ENCODE peak calls at places on chromosomes 5 and 9, in eight cellular contexts. R, G, W, S, T, B, D and I are unnamed samples. For H3K4me1, the result is how much of the 10 kb centered on the place peaks cover.

GRCh38 chr9:134056483-134057310 is 11.1 kb downstream of the BRD3 start:
- DNase-seq in T (no peak), D (no peak), W (peak), R (no peak), S (no peak), G (peak), B (no peak), I (no peak)

GRCh38 chr5:173940269-173940668 is 48.7 kb upstream of the C5orf47 start:
- DNase-seq in W (no peak), R (peak), B (no peak), S (no peak), T (no peak), D (no peak), G (no peak), I (no peak)

GRCh38 chr5:156497816-156498215 is 170.9 kb downstream of the SGCD start:
- DNase-seq in T (no peak), W (no peak), B (no peak), D (no peak), G (no peak), R (no peak), S (no peak), I (no peak)

GRCh38 chr5:129382921-129383672 is 77.0 kb upstream of the ADAMTS19 start:
- DNase-seq in T (no peak), S (no peak), G (no peak), B (no peak), D (no peak), W (no peak), R (peak), I (no peak)

GRCh38 chr5:156824241-156824640 is 25.9 kb upstream of the PPP1R2B start:
- DNase-seq in G (no peak), B (no peak), R (no peak), T (no peak), S (no peak), W (no peak), D (no peak), I (no peak)

GRCh38 chr5:124812771-124813358 is 66.4 kb upstream of the ZNF608 start:
- DNase-seq in W (no peak), D (no peak), S (no peak), T (no peak), B (no peak), G (no peak), R (no peak), I (no peak)

GRCh38 chr5:97229688-97230285 is 46.7 kb upstream of the RIOK2 start:
- DNase-seq in D (no peak), T (no peak), R (no peak), B (no peak), S (no peak), G (no peak), W (no peak), I (no peak)

GRCh38 chr5:86979801-86980510 is 287.7 kb upstream of the RASA1 start:
- DNase-seq in S (no peak), B (no peak), R (peak), T (no peak), W (no peak), D (no peak), G (no peak), I (no peak)

GRCh38 chr9:120942186-120943001 is 15.8 kb upstream of the TRAF1 start:
- DNase-seq in G (no peak), B (no peak), W (no peak), D (no peak), T (no peak), R (no peak), S (no peak), I (no peak)

GRCh38 chr9:81893929-81894328 is 34.3 kb upstream of the SPATA31D4 start:
- DNase-seq in S (no peak), D (no peak), W (no peak), G (no peak), B (no peak), R (peak), T (no peak), I (no peak)

GRCh38 chr5:74127377-74128338 is 501.7 kb downstream of the ARHGEF28 start:
- DNase-seq in D (no peak), W (no peak), R (no peak), B (no peak), G (no peak), T (no peak), S (no peak), I (no peak)

GRCh38 chr9:116337015-116337414 is 183.4 kb downstream of the PAPPA start:
- DNase-seq in S (no peak), G (no peak), D (no peak), T (no peak), W (no peak), B (no peak), R (peak), I (no peak)

GRCh38 chr5:166433679-166434078 is 1857.8 kb upstream of the WWC1 start:
- DNase-seq in B (no peak), D (no peak), T (no peak), G (no peak), W (no peak), R (no peak), S (no peak), I (no peak)

GRCh38 chr5:166430491-166431319 is 1860.7 kb upstream of the WWC1 start:
- DNase-seq in R (no peak), B (no peak), D (no peak), G (no peak), S (no peak), T (no peak), W (no peak), I (no peak)

GRCh38 chr5:166427211-166427610 is 1864.2 kb upstream of the WWC1 start:
- DNase-seq in S (no peak), B (no peak), T (no peak), R (no peak), G (no peak), D (no peak), W (no peak), I (no peak)

GRCh38 chr5:166428264-166428663 is 1863.2 kb upstream of the WWC1 start:
- DNase-seq in D (no peak), T (no peak), R (no peak), W (no peak), G (no peak), S (no peak), B (no peak), I (no peak)
- H3K4me1 ChIP-seq in D (under half), T (under half), R (under half), W (under half), G (under half), S (under half), B (under half), I (under half)

GRCh38 chr9:75814667-75815066 is 75.8 kb upstream of the PCSK5 start:
- DNase-seq in R (peak), S (no peak), D (no peak), T (no peak), G (no peak), B (no peak), W (no peak), I (no peak)

GRCh38 chr9:75811692-75812091 is 78.8 kb upstream of the PCSK5 start:
- DNase-seq in T (no peak), D (no peak), B (no peak), R (no peak), G (no peak), W (no peak), S (no peak), I (no peak)

GRCh38 chr9:75812139-75812538 is 78.3 kb upstream of the PCSK5 start:
- DNase-seq in T (no peak), W (no peak), S (no peak), B (no peak), R (no peak), G (no peak), D (no peak), I (no peak)

GRCh38 chr9:75810063-75810462 is 80.4 kb upstream of the PCSK5 start:
- DNase-seq in R (no peak), G (no peak), B (no peak), D (no peak), S (no peak), W (no peak), T (no peak), I (no peak)
- H3K4me1 ChIP-seq in R (under half), G (under half), B (under half), D (under half), S (under half), W (under half), T (under half), I (under half)

GRCh38 chr9:93579711-93580516 is 3.5 kb downstream of the PHF2 start:
- DNase-seq in G (peak), B (no peak), R (no peak), T (no peak), D (no peak), W (peak), S (no peak), I (no peak)
- H3K4me1 ChIP-seq in G (half or more), B (under half), R (under half), T (half or more), D (under half), W (under half), S (under half), I (under half)

DNA sequence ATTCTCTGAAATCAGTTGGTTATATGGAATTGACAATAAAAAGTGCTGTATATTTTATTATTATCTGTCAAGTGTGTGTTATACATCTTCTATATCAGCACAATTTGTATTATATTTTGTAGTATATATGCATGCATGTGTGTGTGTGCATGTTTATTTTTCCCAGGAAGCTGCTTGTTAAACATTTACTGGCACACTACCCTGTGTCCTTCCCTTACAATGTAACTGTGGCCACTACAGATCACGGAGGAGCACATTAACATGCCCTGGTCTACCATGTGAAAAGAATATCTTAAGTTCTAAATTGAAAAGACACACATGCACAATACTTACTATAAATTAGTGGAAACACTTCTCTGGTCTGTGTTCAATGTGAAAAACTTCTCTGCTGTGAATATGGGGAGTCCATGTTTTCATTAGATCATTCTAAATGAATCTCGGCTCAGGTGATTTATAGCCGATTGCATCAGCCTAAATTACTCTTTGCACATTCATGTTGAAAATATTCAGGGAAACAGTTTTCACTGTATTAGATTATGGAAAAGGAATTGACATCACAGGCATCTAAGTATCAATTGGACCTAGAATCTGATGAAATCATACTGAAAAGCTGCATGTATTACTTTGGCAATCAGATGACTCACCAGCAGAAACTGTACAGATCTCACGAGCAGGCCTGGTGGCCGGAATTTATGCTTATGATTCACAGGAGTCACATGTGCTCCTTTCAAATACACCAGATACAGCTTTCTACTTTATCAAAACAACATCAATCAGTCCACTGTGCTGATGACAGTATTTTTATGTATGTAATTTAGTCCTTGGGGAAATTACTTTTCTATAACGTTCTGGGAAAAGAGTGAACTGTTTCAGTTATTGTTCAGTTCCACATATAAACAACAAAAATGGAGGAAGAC is 39.4 kb downstream of the LURAP1L start:
- DNase-seq in D (no peak), B (peak), W (peak), S (no peak), R (peak), T (no peak), G (no peak), I (no peak)
- H3K4me1 ChIP-seq in D (under half), B (under half), W (under half), S (under half), R (half or more), T (half or more), G (under half), I (under half)

DNA sequence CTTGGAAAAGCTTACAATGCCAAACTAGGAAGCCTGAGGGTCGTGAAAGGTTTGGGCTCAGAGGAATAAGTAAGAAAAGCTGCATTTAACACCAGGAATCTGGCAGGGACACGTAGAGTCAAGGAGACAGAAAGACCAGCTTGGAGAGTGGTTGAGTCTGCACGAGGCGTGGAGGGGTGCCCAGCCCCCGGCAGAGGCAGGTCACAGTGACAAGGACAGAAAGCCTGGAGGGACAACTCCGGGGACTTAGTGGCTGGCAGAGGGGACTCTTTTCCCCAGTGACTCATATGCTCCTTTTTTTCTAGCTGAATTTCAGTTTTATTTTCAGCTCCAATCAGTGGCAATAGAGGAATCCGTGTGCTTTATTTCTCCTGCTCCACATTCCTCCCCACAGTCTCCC is 80.6 kb downstream of the KCNIP1 start:
- DNase-seq in R (no peak), B (no peak), D (no peak), W (no peak), T (no peak), S (no peak), G (no peak), I (no peak)
- H3K4me1 ChIP-seq in R (under half), B (under half), D (under half), W (under half), T (under half), S (under half), G (under half), I (under half)

GRCh38 chr5:171395042-171395441 is 7.4 kb downstream of the NPM1 start:
- DNase-seq in R (no peak), S (no peak), T (no peak), D (no peak), B (no peak), G (no peak), W (no peak), I (no peak)

GRCh38 chr5:171400169-171400568 is 12.5 kb downstream of the NPM1 start:
- DNase-seq in W (no peak), T (no peak), R (no peak), G (no peak), D (no peak), S (no peak), B (no peak), I (no peak)

GRCh38 chr5:171397190-171397589 is 9.5 kb downstream of the NPM1 start:
- DNase-seq in B (no peak), S (no peak), G (no peak), T (no peak), W (no peak), D (no peak), R (no peak), I (no peak)

GRCh38 chr5:171401167-171401947 is 13.7 kb downstream of the NPM1 start:
- DNase-seq in T (no peak), W (no peak), G (no peak), S (no peak), D (no peak), R (no peak), B (no peak), I (no peak)

GRCh38 chr5:171397599-171397998 is 9.9 kb downstream of the NPM1 start:
- DNase-seq in T (no peak), B (no peak), R (no peak), W (no peak), G (no peak), S (no peak), D (no peak), I (no peak)
- H3K4me1 ChIP-seq in T (under half), B (under half), R (under half), W (under half), G (under half), S (under half), D (under half), I (under half)

GRCh38 chr5:6730407-6730806 is 17.2 kb downstream of the TENT4A start:
- DNase-seq in R (no peak), S (no peak), D (no peak), B (no peak), T (no peak), G (peak), W (no peak), I (no peak)
- H3K4me1 ChIP-seq in R (half or more), S (half or more), D (under half), B (under half), T (half or more), G (half or more), W (under half), I (under half)

GRCh38 chr5:139457241-139457640 is 5.3 kb downstream of the ECSCR start:
- DNase-seq in G (no peak), D (no peak), S (no peak), R (no peak), W (no peak), B (no peak), T (no peak), I (no peak)
- H3K4me1 ChIP-seq in G (under half), D (under half), S (half or more), R (under half), W (under half), B (under half), T (under half), I (under half)